ENCODE peak calls at places on chromosome 14, in nine cellular contexts. N is HL-60; J is activated CD4-positive, alpha-beta T cell treated with anti-CD3 and anti-CD28 coated beads for 24 hours; A is lower lobe of right lung; H is AG20443; Y is body of pancreas; L is neural crest cell; O is activated CD8-positive, alpha-beta memory T cell treated with anti-CD3 and anti-CD28 coated beads, Interleukin-2, amount 10 ng/mL, durations not matched to agents 7 days and 5 days; M is T-helper 2 cell. B is an unnamed sample.

GRCh38 chr14:91755560-91755959 is 23.7 kb upstream of the CATSPERB start:
- DNase-seq in N (no peak), A (no peak), Y (no peak), L (no peak), M (no peak), J (no peak), O (no peak), H (no peak), B (no peak)

GRCh38 chr14:80784824-80785223 is 156.7 kb downstream of the CEP128 start:
- DNase-seq in N (no peak), A (no peak), O (no peak), M (no peak), L (no peak), J (no peak), H (no peak), Y (no peak), B (no peak)

GRCh38 chr14:75088566-75089373 is 19.3 kb downstream of the ZC2HC1C start:
- DNase-seq in L (peak), Y (peak), N (peak), M (no peak), J (no peak), A (no peak), H (peak), O (peak), B (peak)

GRCh38 chr14:32010561-32011188 is 66.4 kb upstream of the ARHGAP5 start:
- DNase-seq in N (no peak), H (peak), M (no peak), O (no peak), L (no peak), J (no peak), Y (no peak), A (no peak), B (no peak)

GRCh38 chr14:88818018-88818417 is 6.4 kb upstream of the TTC8 start:
- DNase-seq in M (no peak), H (no peak), O (no peak), L (no peak), A (no peak), Y (no peak), N (no peak), J (no peak), B (no peak)

GRCh38 chr14:52399886-52400599 is 85.9 kb downstream of the PTGER2 start:
- DNase-seq in L (no peak), N (peak), M (no peak), J (no peak), A (no peak), O (no peak), Y (no peak), H (peak), B (no peak)

GRCh38 chr14:50616275-50616674 is 51.8 kb downstream of the SAV1 start:
- DNase-seq in A (no peak), N (no peak), Y (no peak), M (no peak), O (no peak), L (no peak), J (no peak), H (no peak), B (no peak)

GRCh38 chr14:49863483-49864262 is 11.1 kb upstream of the NEMF start:
- DNase-seq in J (no peak), L (no peak), M (no peak), O (peak), H (no peak), Y (peak), A (no peak), N (no peak), B (peak)

GRCh38 chr14:80491562-80492139 is 280.3 kb upstream of the DIO2 start:
- DNase-seq in O (no peak), A (no peak), L (no peak), N (no peak), M (no peak), J (no peak), H (no peak), Y (no peak), B (no peak)

GRCh38 chr14:101851716-101852395 is 90.3 kb downstream of the PPP2R5C start:
- DNase-seq in J (no peak), L (no peak), N (peak), H (no peak), O (no peak), Y (no peak), M (no peak), A (no peak), B (peak)

GRCh38 chr14:54686219-54686870 is 119.4 kb downstream of the SAMD4A start:
- DNase-seq in M (no peak), L (no peak), Y (no peak), O (no peak), N (no peak), H (peak), A (no peak), J (no peak), B (no peak)

GRCh38 chr14:54845616-54846015 is 57.0 kb downstream of the GCH1 start:
- DNase-seq in A (no peak), L (no peak), N (no peak), M (no peak), J (no peak), O (no peak), H (no peak), Y (no peak), B (no peak)

GRCh38 chr14:93962701-93963601 is 13.4 kb downstream of the ASB2 start:
- DNase-seq in H (no peak), Y (no peak), N (peak), M (no peak), A (peak), L (no peak), O (peak), J (no peak), B (peak)

GRCh38 chr14:28695109-28695508 is 71.5 kb upstream of the FOXG1 start:
- DNase-seq in L (no peak), O (no peak), Y (no peak), N (no peak), J (no peak), A (no peak), H (no peak), M (no peak), B (no peak)

GRCh38 chr14:67630186-67630585 is 10.5 kb downstream of the ARG2 start:
- DNase-seq in O (no peak), M (no peak), L (no peak), N (no peak), A (no peak), J (no peak), Y (no peak), H (no peak), B (no peak)

GRCh38 chr14:51697848-51698247 is 46.1 kb downstream of the FRMD6 start:
- DNase-seq in Y (no peak), M (no peak), L (no peak), H (no peak), A (no peak), O (no peak), J (no peak), N (no peak), B (no peak)

GRCh38 chr14:64324461-64325255 is 30.5 kb upstream of the ESR2 start:
- DNase-seq in M (no peak), Y (no peak), A (no peak), H (peak), N (no peak), L (no peak), J (no peak), O (no peak), B (no peak)

GRCh38 chr14:100885196-100886030 is 18.1 kb downstream of the RTL1 start:
- DNase-seq in L (no peak), M (no peak), H (peak), N (no peak), Y (no peak), J (no peak), A (no peak), O (no peak), B (no peak)

GRCh38 chr14:38616959-38617358 is 361.1 kb upstream of the CLEC14A start:
- DNase-seq in O (no peak), M (no peak), J (no peak), L (no peak), A (peak), Y (no peak), N (no peak), H (peak), B (no peak)

GRCh38 chr14:101689039-101689501 is 72.4 kb upstream of the PPP2R5C start:
- DNase-seq in N (no peak), L (no peak), M (no peak), Y (no peak), A (no peak), O (no peak), J (no peak), H (no peak), B (no peak)

GRCh38 chr14:102629700-102630365 is 37.4 kb downstream of the RCOR1 start:
- DNase-seq in Y (no peak), H (no peak), O (no peak), J (no peak), A (no peak), L (no peak), M (no peak), N (peak), B (no peak)

GRCh38 chr14:76904740-76905569 is 78.7 kb downstream of the LRRC74A start:
- DNase-seq in A (peak), N (peak), H (peak), J (peak), L (no peak), O (peak), Y (peak), M (no peak), B (peak)

GRCh38 chr14:106831322-106831720 is 1304.9 kb downstream of the TMEM121 start:
- DNase-seq in A (peak), H (no peak), L (no peak), Y (no peak), O (peak), M (no peak), N (peak), J (peak), B (peak)